ENCODE peak calls at places on chromosomes 7 and 10, in four cellular contexts. W is stomach; B is CD4-positive, alpha-beta T cell; P is neural crest cell. N is an unnamed sample.

GRCh38 chr7:4934419-4935025 is 24.5 kb downstream of the MMD2 start:
- DNase-seq in W (no peak), B (no peak), P (no peak), N (no peak)

GRCh38 chr7:107579881-107580715 is at the start of gene BCAP29:
- DNase-seq in B (peak), P (peak), W (peak), N (peak)

GRCh38 chr7:95758187-95758586 is 14.2 kb upstream of the DYNC1I1 start:
- DNase-seq in B (no peak), W (no peak), P (no peak), N (no peak)

GRCh38 chr7:70681847-70682350 is 450.0 kb upstream of the GALNT17 start:
- DNase-seq in B (no peak), P (no peak), W (no peak), N (no peak)

GRCh38 chr7:158638001-158638400 is 50.4 kb upstream of the PTPRN2 start:
- DNase-seq in P (no peak), W (no peak), B (no peak), N (no peak)

GRCh38 chr10:32437334-32437733 is 8.6 kb upstream of the CCDC7 start:
- DNase-seq in P (no peak), W (no peak), B (no peak), N (no peak)

GRCh38 chr10:4384254-4384653 is 441.8 kb upstream of the AKR1E2 start:
- DNase-seq in P (no peak), W (no peak), B (no peak), N (no peak)

GRCh38 chr10:60096761-60097513 is 190.6 kb upstream of the CCDC6 start:
- DNase-seq in B (no peak), W (no peak), P (no peak), N (no peak)

GRCh38 chr10:61108880-61109279 is 164.9 kb upstream of the RHOBTB1 start:
- DNase-seq in P (no peak), W (no peak), B (no peak), N (no peak)

GRCh38 chr10:6151087-6151977 is 51.4 kb upstream of the PFKFB3 start:
- DNase-seq in P (peak), W (peak), B (peak), N (no peak)

GRCh38 chr7:20787658-20788057 is 972 bp upstream of the SP8 start:
- DNase-seq in W (no peak), P (no peak), B (no peak), N (no peak)

GRCh38 chr10:113088194-113088593 is 138.1 kb downstream of the TCF7L2 start:
- DNase-seq in W (no peak), P (no peak), B (no peak), N (no peak)

GRCh38 chr7:91784469-91784868 is 96.0 kb downstream of the MTERF1 start:
- DNase-seq in W (no peak), B (no peak), P (no peak), N (no peak)

GRCh38 chr7:127514499-127514898 is 70.9 kb downstream of the GCC1 start:
- DNase-seq in W (no peak), B (no peak), P (no peak), N (no peak)

GRCh38 chr10:69051303-69051702 is 36.6 kb upstream of the SRGN start:
- DNase-seq in W (no peak), B (no peak), P (no peak), N (no peak)

GRCh38 chr7:106372121-106372520 is 87.3 kb upstream of the NAMPT start:
- DNase-seq in B (no peak), W (no peak), P (no peak), N (no peak)

GRCh38 chr7:16479587-16479986 is 14.0 kb upstream of the SOSTDC1 start:
- DNase-seq in P (no peak), B (no peak), W (no peak), N (no peak)

GRCh38 chr10:15214237-15214636 is 45.7 kb upstream of the NMT2 start:
- DNase-seq in W (no peak), B (no peak), P (no peak), N (no peak)

GRCh38 chr7:97145068-97145467 is 27.6 kb downstream of the SDHAF3 start:
- DNase-seq in P (no peak), B (no peak), W (no peak), N (no peak)

GRCh38 chr10:6145414-6145978 is 56.7 kb downstream of the RBM17 start:
- DNase-seq in W (no peak), B (no peak), P (peak), N (no peak)

GRCh38 chr7:45001826-45002225 is 1.8 kb downstream of the CCM2 start:
- DNase-seq in B (no peak), P (no peak), W (no peak), N (no peak)

GRCh38 chr10:11046766-11047165 is 29.1 kb downstream of the CELF2 start:
- DNase-seq in B (no peak), W (no peak), P (no peak), N (no peak)

GRCh38 chr10:689433-690226 is at the start of gene DIP2C:
- DNase-seq in P (peak), B (no peak), W (peak), N (peak)

GRCh38 chr7:82430518-82431465 is 12.8 kb downstream of the CACNA2D1 start:
- DNase-seq in B (no peak), P (no peak), W (no peak), N (no peak)

GRCh38 chr10:68146133-68146532 is 36.8 kb downstream of the MYPN start:
- DNase-seq in P (no peak), B (no peak), W (no peak), N (no peak)

GRCh38 chr10:131977323-131978096 is 4.2 kb downstream of the BNIP3 start:
- DNase-seq in B (no peak), P (no peak), W (no peak), N (no peak)

GRCh38 chr7:135661311-135662122 is 797 bp upstream of the STMP1 start:
- DNase-seq in P (no peak), B (no peak), W (peak), N (no peak)

GRCh38 chr7:29946428-29947186 is 43.0 kb downstream of the SCRN1 start:
- DNase-seq in B (no peak), W (peak), P (no peak), N (no peak)

GRCh38 chr7:618539-619355 is 99.1 kb upstream of the PDGFA start:
- DNase-seq in B (peak), P (no peak), W (peak), N (no peak)

GRCh38 chr7:115087437-115087836 is 165.5 kb downstream of the MDFIC start:
- DNase-seq in P (no peak), W (no peak), B (no peak), N (no peak)

GRCh38 chr10:90930070-90930837 is 9.4 kb upstream of the ANKRD1 start:
- DNase-seq in B (no peak), W (no peak), P (no peak), N (peak)

GRCh38 chr7:108605582-108606173 is 36.0 kb downstream of the DNAJB9 start:
- DNase-seq in P (no peak), B (no peak), W (no peak), N (no peak)

GRCh38 chr10:50991496-50992355 is 82.6 kb upstream of the PRKG1 start:
- DNase-seq in P (no peak), W (no peak), B (no peak), N (no peak)

GRCh38 chr7:107201795-107202450 is 33.1 kb downstream of the HBP1 start:
- DNase-seq in W (peak), B (no peak), P (no peak), N (no peak)

GRCh38 chr10:101840102-101840684 is 3.4 kb downstream of the KCNIP2 start:
- DNase-seq in W (no peak), P (no peak), B (no peak), N (no peak)

DNA sequence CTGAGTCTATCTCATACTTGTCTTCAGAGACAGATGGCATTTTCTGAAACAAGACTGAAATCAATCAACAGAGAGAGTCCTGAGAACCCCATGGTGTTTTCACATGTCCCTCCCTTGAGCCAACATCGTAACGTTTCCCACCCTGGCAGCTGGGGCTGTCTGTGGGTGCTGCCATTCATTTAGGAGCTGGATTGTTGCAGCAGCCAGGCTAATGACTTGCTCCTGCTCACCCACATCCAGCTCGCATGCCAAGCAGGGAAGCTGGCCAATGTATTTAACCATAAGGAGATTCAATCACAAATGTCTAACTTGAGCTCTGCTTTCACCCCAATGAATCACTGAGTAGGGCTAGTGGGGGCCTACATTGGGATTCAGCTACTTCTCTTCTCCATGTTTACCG is 146.1 kb downstream of the ADRA2A start:
- DNase-seq in W (no peak), P (no peak), B (no peak), N (no peak)
- TF ChIP-seq CTCF in W (no peak), P (no peak), B (no peak), N (no peak)

GRCh38 chr10:71765176-71765906 is 8.0 kb downstream of the VSIR start:
- DNase-seq in P (no peak), B (no peak), W (no peak), N (no peak)
- TF ChIP-seq CTCF in P (no peak), B (no peak), W (no peak), N (no peak)

DNA sequence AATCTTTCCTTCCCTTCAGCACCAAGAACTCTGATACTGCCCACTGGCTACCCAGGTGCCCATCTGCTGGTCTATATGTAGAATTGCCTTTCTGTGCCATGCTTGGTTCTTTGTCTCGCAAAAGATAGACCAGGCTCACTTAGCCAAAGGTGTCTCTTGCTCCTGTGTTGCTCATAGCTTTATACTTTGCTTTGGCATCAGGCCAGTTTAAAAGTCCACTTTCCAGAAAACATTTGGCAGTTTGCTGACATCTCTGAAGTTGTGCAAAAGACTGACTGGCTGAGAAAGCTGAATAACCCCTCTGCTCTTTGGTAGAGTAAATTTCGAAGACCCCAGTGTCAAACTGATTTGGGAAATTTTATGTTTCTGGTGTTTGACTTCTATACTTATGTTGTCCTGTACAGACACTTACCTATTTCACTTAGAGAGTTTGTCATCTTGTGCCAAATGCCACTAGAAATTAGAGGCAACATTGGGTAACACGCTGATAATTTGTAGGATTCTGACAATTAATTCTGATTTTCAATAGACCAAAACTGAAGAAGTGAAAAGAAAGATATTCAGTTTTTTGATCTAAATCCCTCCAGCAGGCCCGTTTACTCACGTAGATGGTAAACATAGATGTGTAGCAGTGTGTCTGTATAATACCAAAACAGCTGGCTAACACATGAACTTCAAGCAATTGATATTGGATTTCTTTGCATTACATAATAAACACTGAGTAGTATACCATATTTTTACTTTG is 91.1 kb downstream of the CPED1 start:
- DNase-seq in P (no peak), W (no peak), B (no peak), N (no peak)
- TF ChIP-seq CTCF in P (no peak), W (no peak), B (no peak), N (no peak)

GRCh38 chr7:31778296-31778695 is 91.3 kb downstream of the PPP1R17 start:
- DNase-seq in P (no peak), B (no peak), W (no peak), N (no peak)

GRCh38 chr7:31785081-31785480 is 98.1 kb downstream of the PPP1R17 start:
- DNase-seq in P (no peak), B (no peak), W (no peak), N (no peak)

GRCh38 chr7:31783221-31783620 is 96.2 kb downstream of the PPP1R17 start:
- DNase-seq in P (no peak), B (no peak), W (no peak), N (no peak)

GRCh38 chr7:31776616-31777015 is 89.6 kb downstream of the PPP1R17 start:
- DNase-seq in B (no peak), W (no peak), P (no peak), N (no peak)

GRCh38 chr7:31782411-31782991 is 95.5 kb downstream of the PPP1R17 start:
- DNase-seq in W (no peak), B (no peak), P (peak), N (no peak)
- TF ChIP-seq CTCF in W (no peak), B (peak), P (peak), N (peak)

GRCh38 chr7:3918576-3918975 is 617.5 kb downstream of the SDK1 start:
- DNase-seq in W (no peak), P (no peak), B (no peak), N (no peak)

GRCh38 chr7:3923307-3923918 is 622.4 kb downstream of the SDK1 start:
- DNase-seq in W (no peak), P (no peak), B (no peak), N (no peak)

GRCh38 chr7:3917466-3917865 is 616.4 kb downstream of the SDK1 start:
- DNase-seq in W (no peak), B (no peak), P (no peak), N (no peak)

GRCh38 chr7:3924277-3924676 is 623.2 kb downstream of the SDK1 start:
- DNase-seq in P (no peak), W (no peak), B (no peak), N (no peak)

DNA sequence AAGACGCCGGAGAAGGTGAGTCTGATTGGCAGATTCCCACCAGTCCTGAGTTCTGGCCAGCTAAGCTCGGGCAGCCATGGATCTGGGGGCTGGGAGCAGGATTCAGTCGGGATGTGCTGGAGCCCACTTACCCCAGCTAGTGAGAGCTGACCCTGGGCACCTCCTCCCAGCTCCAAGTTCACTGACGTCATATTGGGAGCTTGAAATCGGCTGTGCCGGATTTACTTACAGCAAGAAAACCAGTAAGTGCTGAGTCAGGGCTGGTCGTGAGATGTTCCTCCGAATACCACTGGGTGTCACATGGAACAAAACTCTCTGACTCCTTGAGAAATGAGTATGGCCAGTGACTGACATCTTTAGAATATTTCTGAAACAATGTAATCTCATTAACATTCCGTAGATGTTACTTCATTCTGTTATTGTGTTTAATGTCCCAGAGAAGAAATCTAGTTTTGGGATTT is 621.2 kb downstream of the SDK1 start:
- DNase-seq in P (peak), B (no peak), W (no peak), N (no peak)
- TF ChIP-seq CTCF in P (peak), B (no peak), W (no peak), N (no peak)

GRCh38 chr7:42745357-42746022 is 166.4 kb downstream of the C7orf25 start:
- DNase-seq in P (peak), W (peak), B (no peak), N (no peak)
- TF ChIP-seq CTCF in P (peak), W (no peak), B (peak), N (peak)

DNA sequence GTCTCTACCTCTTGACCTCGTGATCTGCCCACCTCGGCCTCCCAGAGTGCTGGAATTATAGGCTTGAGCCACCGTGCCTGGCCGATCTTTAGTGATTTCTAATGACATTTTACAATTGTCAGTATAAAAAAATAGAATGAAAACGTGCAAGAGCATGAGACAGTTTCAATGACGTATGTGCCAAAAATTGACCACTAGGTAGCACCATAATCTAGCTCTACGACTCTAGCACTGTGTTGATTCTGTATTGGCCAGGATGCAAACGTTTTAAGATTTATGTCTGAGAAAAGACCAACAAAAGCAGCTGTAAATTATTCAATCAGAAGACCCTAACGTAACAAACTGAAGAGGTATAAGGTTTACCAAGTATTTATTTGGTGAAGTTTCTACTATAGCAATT is 25.4 kb upstream of the EXOC6 start:
- DNase-seq in P (no peak), W (no peak), B (no peak), N (no peak)
- TF ChIP-seq CTCF in P (no peak), W (no peak), B (no peak), N (no peak)

GRCh38 chr7:2521952-2522591 is 2.5 kb downstream of the LFNG start:
- DNase-seq in W (no peak), P (no peak), B (peak), N (no peak)
- TF ChIP-seq CTCF in W (no peak), P (no peak), B (no peak), N (no peak)

N was measured in mesothelial cell of epicardium.